ENCODE peak calls at places on chromosome 5, in six cellular contexts. One of them, this sample, is unnamed.

GRCh38 chr5:132760601-132761317 is 13.5 kb downstream of the CCNI2 start:
- DNase-seq in epithelial cell of proximal tubule: no peak
- DNase-seq in spleen: no peak
- DNase-seq in epithelial cell of esophagus: no peak
- DNase-seq in tibial nerve: no peak
- DNase-seq in kidney: no peak
- DNase-seq in this sample: no peak

GRCh38 chr5:149466457-149466972 is 84.7 kb downstream of the CSNK1A1 start:
- DNase-seq in epithelial cell of proximal tubule: no peak
- DNase-seq in spleen: peak
- DNase-seq in epithelial cell of esophagus: peak
- DNase-seq in tibial nerve: no peak
- DNase-seq in kidney: no peak
- DNase-seq in this sample: peak

GRCh38 chr5:5983261-5983660 is 395.1 kb downstream of the MED10 start:
- DNase-seq in epithelial cell of proximal tubule: no peak
- DNase-seq in spleen: no peak
- DNase-seq in epithelial cell of esophagus: no peak
- DNase-seq in tibial nerve: no peak
- DNase-seq in kidney: no peak
- DNase-seq in this sample: no peak

GRCh38 chr5:32850792-32851191 is 139.7 kb downstream of the NPR3 start:
- DNase-seq in epithelial cell of proximal tubule: no peak
- DNase-seq in spleen: no peak
- DNase-seq in epithelial cell of esophagus: no peak
- DNase-seq in tibial nerve: no peak
- DNase-seq in kidney: no peak
- DNase-seq in this sample: no peak

GRCh38 chr5:64229163-64229774 is 63.6 kb downstream of the RNF180 start:
- DNase-seq in epithelial cell of proximal tubule: no peak
- DNase-seq in spleen: no peak
- DNase-seq in epithelial cell of esophagus: peak
- DNase-seq in tibial nerve: no peak
- DNase-seq in kidney: no peak
- DNase-seq in this sample: peak

GRCh38 chr5:55600536-55601208 is 65.9 kb upstream of the PLPP1 start:
- DNase-seq in epithelial cell of proximal tubule: no peak
- DNase-seq in spleen: no peak
- DNase-seq in epithelial cell of esophagus: no peak
- DNase-seq in tibial nerve: no peak
- DNase-seq in kidney: no peak
- DNase-seq in this sample: peak

GRCh38 chr5:137105351-137105750 is 393.8 kb downstream of the SPOCK1 start:
- DNase-seq in epithelial cell of proximal tubule: no peak
- DNase-seq in spleen: no peak
- DNase-seq in epithelial cell of esophagus: no peak
- DNase-seq in tibial nerve: no peak
- DNase-seq in kidney: no peak
- DNase-seq in this sample: no peak

GRCh38 chr5:132895719-132896305 is 22.3 kb downstream of the LEAP2 start:
- DNase-seq in epithelial cell of proximal tubule: no peak
- DNase-seq in spleen: no peak
- DNase-seq in epithelial cell of esophagus: no peak
- DNase-seq in tibial nerve: no peak
- DNase-seq in kidney: no peak
- DNase-seq in this sample: peak

GRCh38 chr5:38548064-38548759 is 8.2 kb downstream of the LIFR start:
- DNase-seq in epithelial cell of proximal tubule: no peak
- DNase-seq in spleen: no peak
- DNase-seq in epithelial cell of esophagus: no peak
- DNase-seq in tibial nerve: no peak
- DNase-seq in kidney: no peak
- DNase-seq in this sample: no peak

GRCh38 chr5:142317673-142318261 is 7.1 kb downstream of the SPRY4 start:
- DNase-seq in epithelial cell of proximal tubule: no peak
- DNase-seq in spleen: no peak
- DNase-seq in epithelial cell of esophagus: no peak
- DNase-seq in tibial nerve: no peak
- DNase-seq in kidney: no peak
- DNase-seq in this sample: peak
- TF ChIP-seq CTCF in epithelial cell of proximal tubule: peak
- TF ChIP-seq CTCF in spleen: no peak
- TF ChIP-seq CTCF in epithelial cell of esophagus: no peak
- TF ChIP-seq CTCF in tibial nerve: no peak
- TF ChIP-seq CTCF in kidney: no peak
- TF ChIP-seq CTCF in this sample: peak

DNA sequence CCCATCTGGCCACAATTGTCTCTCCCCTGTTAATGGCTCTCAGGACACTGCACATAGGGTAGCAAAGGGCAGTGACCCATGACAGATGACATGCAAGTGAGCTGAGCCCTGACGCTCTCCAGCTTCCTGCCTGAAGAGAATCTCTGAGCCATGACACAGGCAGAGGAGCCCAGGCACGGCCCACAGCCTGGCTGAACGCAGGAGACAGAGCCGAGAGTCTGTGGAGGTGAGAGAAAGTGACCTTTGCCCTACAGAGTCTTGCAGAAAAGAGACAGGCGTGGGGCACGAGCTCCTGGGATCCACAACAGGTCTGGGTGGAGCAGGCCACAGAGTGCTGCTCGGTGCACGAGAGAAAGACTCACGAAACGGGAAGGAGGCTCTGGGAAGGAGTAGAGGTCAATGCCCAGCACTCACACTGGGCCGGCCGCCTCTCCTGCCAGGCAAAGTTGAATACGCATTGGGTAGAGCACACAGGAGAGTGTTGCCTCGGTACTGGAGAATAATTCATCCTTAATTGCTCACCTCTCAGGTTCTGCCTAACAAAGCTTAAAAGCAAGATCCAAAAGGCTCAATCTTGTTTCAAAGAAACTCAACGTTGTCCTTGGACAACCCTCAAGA is 90.3 kb downstream of the MRPL36 start:
- DNase-seq in epithelial cell of proximal tubule: peak
- DNase-seq in spleen: no peak
- DNase-seq in epithelial cell of esophagus: no peak
- DNase-seq in tibial nerve: no peak
- DNase-seq in kidney: peak
- DNase-seq in this sample: no peak
- H3K4me3 ChIP-seq in epithelial cell of proximal tubule: peak
- H3K4me3 ChIP-seq in spleen: no peak
- H3K4me3 ChIP-seq in epithelial cell of esophagus: no peak
- H3K4me3 ChIP-seq in tibial nerve: no peak
- H3K4me3 ChIP-seq in kidney: no peak
- H3K4me3 ChIP-seq in this sample: no peak

DNA sequence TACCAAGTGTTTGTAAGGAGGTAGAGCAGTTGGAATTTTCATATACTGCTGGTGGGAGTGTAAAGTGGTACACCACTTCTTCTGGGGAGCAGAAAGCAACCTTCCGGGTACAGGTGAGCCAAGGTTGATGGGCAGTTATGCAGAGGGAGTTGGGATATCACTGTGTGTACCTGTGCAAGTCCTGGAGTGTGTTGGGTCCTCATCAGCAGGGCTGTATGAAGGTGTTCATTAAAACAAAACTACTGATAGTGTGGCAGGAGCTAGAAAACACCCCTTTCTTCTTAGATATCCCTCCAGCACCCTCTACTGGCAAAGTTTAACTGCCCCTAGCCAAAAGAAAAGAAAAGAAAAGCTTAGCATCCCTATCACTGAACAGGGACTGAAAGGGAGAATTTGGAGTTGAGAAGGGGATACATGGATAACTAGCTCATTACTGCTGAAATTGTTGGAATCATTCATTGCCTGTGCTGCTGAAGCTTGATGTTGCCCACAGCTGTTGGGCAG is 10.7 kb downstream of the MARCHF6 start:
- DNase-seq in epithelial cell of proximal tubule: no peak
- DNase-seq in spleen: no peak
- DNase-seq in epithelial cell of esophagus: peak
- DNase-seq in tibial nerve: no peak
- DNase-seq in kidney: no peak
- DNase-seq in this sample: no peak
- TF ChIP-seq CTCF in epithelial cell of proximal tubule: peak
- TF ChIP-seq CTCF in spleen: no peak
- TF ChIP-seq CTCF in epithelial cell of esophagus: peak
- TF ChIP-seq CTCF in tibial nerve: no peak
- TF ChIP-seq CTCF in kidney: no peak
- TF ChIP-seq CTCF in this sample: no peak

DNA sequence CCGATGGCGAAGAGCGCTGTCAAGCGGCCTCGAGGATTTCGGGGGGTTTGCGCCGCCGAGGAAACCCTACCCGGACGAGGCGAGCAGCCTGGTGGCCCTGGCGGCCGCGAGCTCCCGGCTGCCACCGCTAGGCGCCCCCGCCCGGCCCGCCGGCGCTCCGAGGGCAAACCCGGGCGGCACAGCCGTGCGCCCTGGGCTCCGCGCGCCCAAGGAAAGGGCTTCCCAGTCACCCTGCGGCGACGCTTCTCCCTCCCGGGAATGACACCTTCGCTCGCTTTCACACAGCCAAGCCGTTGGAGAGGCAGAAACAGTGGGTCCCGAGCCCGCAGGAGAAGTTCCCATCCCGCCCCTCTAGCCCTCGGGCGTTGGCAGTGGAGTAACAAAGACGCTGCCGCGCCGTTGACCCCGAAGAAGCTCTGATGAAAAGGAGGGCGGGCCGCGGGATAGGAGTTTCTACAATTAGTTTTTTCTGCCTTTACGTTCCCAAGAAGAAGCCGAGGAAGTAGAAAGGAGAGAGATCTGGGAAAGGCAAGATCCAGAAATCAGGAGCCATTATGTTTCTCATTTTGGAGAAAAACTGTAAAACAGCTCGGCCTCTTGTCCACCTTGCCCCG is 126.1 kb downstream of the TMEM174 start:
- DNase-seq in epithelial cell of proximal tubule: no peak
- DNase-seq in spleen: no peak
- DNase-seq in epithelial cell of esophagus: peak
- DNase-seq in tibial nerve: no peak
- DNase-seq in kidney: peak
- DNase-seq in this sample: no peak
- H3K4me3 ChIP-seq in epithelial cell of proximal tubule: peak
- H3K4me3 ChIP-seq in spleen: no peak
- H3K4me3 ChIP-seq in epithelial cell of esophagus: no peak
- H3K4me3 ChIP-seq in tibial nerve: peak
- H3K4me3 ChIP-seq in kidney: peak
- H3K4me3 ChIP-seq in this sample: no peak

GRCh38 chr5:146793709-146794108 is 84.8 kb downstream of the PPP2R2B start:
- DNase-seq in epithelial cell of proximal tubule: no peak
- DNase-seq in spleen: no peak
- DNase-seq in epithelial cell of esophagus: no peak
- DNase-seq in tibial nerve: no peak
- DNase-seq in kidney: no peak
- DNase-seq in this sample: no peak
- TF ChIP-seq CTCF in epithelial cell of proximal tubule: no peak
- TF ChIP-seq CTCF in spleen: no peak
- TF ChIP-seq CTCF in epithelial cell of esophagus: no peak
- TF ChIP-seq CTCF in tibial nerve: no peak
- TF ChIP-seq CTCF in kidney: no peak
- TF ChIP-seq CTCF in this sample: no peak

GRCh38 chr5:173669483-173669882 is 53.0 kb upstream of the BOD1 start:
- DNase-seq in epithelial cell of proximal tubule: no peak
- DNase-seq in spleen: no peak
- DNase-seq in epithelial cell of esophagus: no peak
- DNase-seq in tibial nerve: no peak
- DNase-seq in kidney: no peak
- DNase-seq in this sample: no peak

GRCh38 chr5:173670791-173671120 is 54.3 kb upstream of the BOD1 start:
- DNase-seq in epithelial cell of proximal tubule: no peak
- DNase-seq in spleen: no peak
- DNase-seq in epithelial cell of esophagus: no peak
- DNase-seq in tibial nerve: no peak
- DNase-seq in kidney: no peak
- DNase-seq in this sample: no peak

GRCh38 chr5:173672891-173673290 is 56.4 kb upstream of the BOD1 start:
- DNase-seq in epithelial cell of proximal tubule: no peak
- DNase-seq in spleen: no peak
- DNase-seq in epithelial cell of esophagus: no peak
- DNase-seq in tibial nerve: no peak
- DNase-seq in kidney: no peak
- DNase-seq in this sample: no peak

GRCh38 chr5:173670130-173670591 is 53.7 kb upstream of the BOD1 start:
- DNase-seq in epithelial cell of proximal tubule: no peak
- DNase-seq in spleen: no peak
- DNase-seq in epithelial cell of esophagus: no peak
- DNase-seq in tibial nerve: no peak
- DNase-seq in kidney: no peak
- DNase-seq in this sample: peak

GRCh38 chr5:173671121-173671949 is 54.9 kb upstream of the BOD1 start:
- DNase-seq in epithelial cell of proximal tubule: no peak
- DNase-seq in spleen: no peak
- DNase-seq in epithelial cell of esophagus: no peak
- DNase-seq in tibial nerve: no peak
- DNase-seq in kidney: peak
- DNase-seq in this sample: peak
- H3K4me3 ChIP-seq in epithelial cell of proximal tubule: no peak
- H3K4me3 ChIP-seq in spleen: no peak
- H3K4me3 ChIP-seq in epithelial cell of esophagus: no peak
- H3K4me3 ChIP-seq in tibial nerve: no peak
- H3K4me3 ChIP-seq in kidney: no peak
- H3K4me3 ChIP-seq in this sample: no peak

GRCh38 chr5:146474040-146474439 is 26.9 kb downstream of the TCERG1 start:
- DNase-seq in epithelial cell of proximal tubule: no peak
- DNase-seq in spleen: no peak
- DNase-seq in epithelial cell of esophagus: no peak
- DNase-seq in tibial nerve: no peak
- DNase-seq in kidney: no peak
- DNase-seq in this sample: no peak

GRCh38 chr5:146475906-146476305 is 28.8 kb downstream of the TCERG1 start:
- DNase-seq in epithelial cell of proximal tubule: no peak
- DNase-seq in spleen: no peak
- DNase-seq in epithelial cell of esophagus: no peak
- DNase-seq in tibial nerve: no peak
- DNase-seq in kidney: no peak
- DNase-seq in this sample: no peak

GRCh38 chr5:146475190-146475801 is 28.2 kb downstream of the TCERG1 start:
- DNase-seq in epithelial cell of proximal tubule: no peak
- DNase-seq in spleen: no peak
- DNase-seq in epithelial cell of esophagus: no peak
- DNase-seq in tibial nerve: no peak
- DNase-seq in kidney: no peak
- DNase-seq in this sample: peak
- TF ChIP-seq CTCF in epithelial cell of proximal tubule: peak
- TF ChIP-seq CTCF in spleen: no peak
- TF ChIP-seq CTCF in epithelial cell of esophagus: no peak
- TF ChIP-seq CTCF in tibial nerve: no peak
- TF ChIP-seq CTCF in kidney: no peak
- TF ChIP-seq CTCF in this sample: peak